ENCODE peak calls at places on chromosomes 16 and 17, in ten cellular contexts. B is heart right ventricle; Q is Panc1; U is gastrocnemius medialis; D is ascending aorta; P is cardiac muscle cell; Z is fibroblast of lung; T is CD8-positive, alpha-beta T cell; N is pancreas; H is testis. J is an unnamed sample.

GRCh38 chr16:48535369-48535787 is 74.6 kb downstream of the N4BP1 start:
- DNase-seq in B (no peak), Q (no peak), U (no peak), D (no peak), P (no peak), Z (no peak), T (no peak), N (no peak), H (peak; percentile 6), J (no peak)

GRCh38 chr17:32536736-32537646 is 50.2 kb downstream of the CDK5R1 start:
- DNase-seq in B (no peak), Q (no peak), U (no peak), D (no peak), P (peak; percentile 87), Z (peak; percentile 55), T (no peak), N (no peak), H (no peak), J (no peak)

GRCh38 chr16:80369559-80369958 is 171.2 kb upstream of the DYNLRB2 start:
- DNase-seq in B (peak; percentile 9), Q (no peak), U (no peak), D (no peak), P (peak; percentile 43), Z (peak; percentile 59), T (no peak), N (no peak), H (peak; percentile 69), J (peak; percentile 38)

GRCh38 chr16:21301895-21302291 is 23.8 kb upstream of the CRYM start:
- DNase-seq in B (no peak), Q (peak; percentile 30), U (no peak), D (no peak), P (peak; percentile 12), Z (no peak), T (no peak), N (no peak), H (no peak), J (no peak)

GRCh38 chr16:77971306-77972131 is 50.8 kb upstream of the CLEC3A start:
- DNase-seq in B (peak; percentile 80), Q (peak; percentile 15), U (peak; percentile 26), D (no peak), P (peak; percentile 80), Z (peak; percentile 61), T (peak; percentile 67), N (peak; percentile 63), H (peak; percentile 90), J (peak; percentile 59)

GRCh38 chr17:9874722-9875121 is 30.3 kb downstream of the RCVRN start:
- DNase-seq in B (no peak), Q (no peak), U (no peak), D (no peak), P (no peak), Z (no peak), T (no peak), N (no peak), H (no peak), J (no peak)

GRCh38 chr16:70298988-70299938 is at the start of gene DDX19B:
- DNase-seq in B (peak; percentile 79), Q (no peak), U (peak; percentile 48), D (peak; percentile 31), P (peak; percentile 75), Z (peak; percentile 72), T (peak; percentile 51), N (peak; percentile 77), H (peak; percentile 88), J (no peak)

GRCh38 chr17:61124562-61124961 is 275.1 kb upstream of the TBX2 start:
- DNase-seq in B (no peak), Q (no peak), U (no peak), D (no peak), P (no peak), Z (no peak), T (no peak), N (no peak), H (no peak), J (no peak)

GRCh38 chr17:63433746-63434591 is 12.1 kb downstream of the CYB561 start:
- DNase-seq in B (peak; percentile 78), Q (no peak), U (peak; percentile 53), D (peak; percentile 56), P (peak; percentile 96), Z (peak; percentile 95), T (no peak), N (peak; percentile 79), H (peak; percentile 72), J (peak; percentile 82)

GRCh38 chr17:63429766-63430165 is 16.3 kb downstream of the CYB561 start:
- DNase-seq in B (no peak), Q (no peak), U (no peak), D (no peak), P (no peak), Z (no peak), T (no peak), N (no peak), H (no peak), J (no peak)

GRCh38 chr17:63430223-63430622 is 15.9 kb downstream of the CYB561 start:
- DNase-seq in B (no peak), Q (no peak), U (no peak), D (no peak), P (no peak), Z (no peak), T (no peak), N (no peak), H (no peak), J (no peak)

GRCh38 chr17:63431618-63431938 is 14.5 kb downstream of the CYB561 start:
- DNase-seq in B (no peak), Q (no peak), U (no peak), D (no peak), P (no peak), Z (no peak), T (no peak), N (no peak), H (no peak), J (no peak)

DNA sequence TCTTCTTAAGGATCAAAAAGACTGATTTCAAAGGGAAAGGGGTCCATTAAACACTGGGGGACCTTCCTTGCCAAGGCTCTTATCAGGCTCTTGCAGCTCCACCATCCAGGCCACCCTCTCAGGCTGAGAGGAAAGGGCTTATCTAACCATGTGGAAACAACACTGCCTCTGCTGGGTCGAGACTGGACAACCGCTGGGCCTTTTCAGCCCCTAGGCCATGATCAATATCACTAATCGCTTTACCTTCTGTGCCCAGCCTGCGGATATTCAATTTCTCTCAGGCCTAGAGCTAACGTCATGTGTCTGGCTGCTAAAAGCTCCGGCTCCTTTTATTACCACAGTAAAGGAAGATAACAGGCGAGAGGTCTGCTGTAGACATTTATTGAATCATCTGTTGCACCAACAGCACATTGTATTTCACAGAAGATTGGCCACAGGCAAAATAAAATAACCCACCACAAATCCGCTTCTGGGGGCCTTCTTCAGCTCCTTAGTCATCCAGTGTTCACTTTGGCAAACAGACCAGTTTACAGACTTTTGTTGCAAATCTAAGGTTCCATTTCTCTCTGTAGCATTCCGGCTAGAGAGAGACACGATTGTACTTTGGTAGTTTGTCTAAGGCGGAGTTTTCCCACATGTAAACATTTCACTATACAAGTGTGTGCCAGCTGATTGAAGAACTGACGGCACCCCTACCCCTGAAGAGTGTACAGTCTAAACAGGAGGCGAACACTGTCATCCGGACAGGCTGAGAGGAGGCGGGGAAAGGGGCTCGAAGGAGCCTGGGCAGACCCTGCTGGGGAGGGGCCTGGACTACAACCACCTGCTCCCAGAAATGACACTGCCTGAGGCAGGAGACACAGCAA is 13.9 kb downstream of the CYB561 start:
- DNase-seq in B (no peak), Q (no peak), U (no peak), D (no peak), P (peak; percentile 78), Z (peak; percentile 75), T (no peak), N (no peak), H (no peak), J (no peak)
- TF ChIP-seq CTCF in B (no peak), Q (no peak), U (no peak), D (no peak), P (no peak), Z (no peak), T (no peak), N (no peak), H (no peak), J (no peak)

DNA sequence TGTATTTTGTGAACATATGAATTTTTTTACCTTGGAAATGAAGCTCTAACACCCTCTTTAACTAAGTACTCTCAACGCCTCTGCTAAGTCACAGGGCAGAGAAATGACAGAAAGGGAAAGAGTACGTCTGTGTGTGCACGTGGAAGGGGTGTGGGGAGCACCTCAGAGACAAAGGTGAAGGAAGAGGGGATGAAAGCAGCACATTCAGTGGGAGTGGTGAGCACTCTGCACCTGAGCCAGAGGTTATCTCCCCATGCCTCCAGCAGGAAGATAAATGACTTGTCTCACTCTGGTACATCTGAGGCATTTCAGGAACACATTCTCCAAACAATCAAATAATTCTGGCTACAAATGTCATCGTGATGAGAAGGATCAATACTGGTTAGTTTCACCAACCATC is 15.0 kb downstream of the GNA13 start:
- DNase-seq in B (no peak), Q (no peak), U (no peak), D (no peak), P (no peak), Z (no peak), T (no peak), N (no peak), H (no peak), J (no peak)
- H3K4me3 ChIP-seq in B (no peak overlapping the region), Q (no peak overlapping the region), U (no peak overlapping the region), D (no peak overlapping the region), P (no peak overlapping the region), Z (no peak overlapping the region), T (peak overlapping the region; percentile 37), N (no peak overlapping the region), H (no peak overlapping the region), J (no peak overlapping the region)

GRCh38 chr17:72985882-72986720 is 106.4 kb downstream of the SLC39A11 start:
- DNase-seq in B (peak; percentile 70), Q (peak; percentile 53), U (no peak), D (no peak), P (peak; percentile 88), Z (peak; percentile 55), T (peak; percentile 25), N (peak; percentile 70), H (peak; percentile 71), J (peak; percentile 56)

GRCh38 chr17:72987166-72987565 is 105.3 kb downstream of the SLC39A11 start:
- DNase-seq in B (no peak), Q (no peak), U (no peak), D (no peak), P (no peak), Z (no peak), T (no peak), N (no peak), H (no peak), J (no peak)

GRCh38 chr17:72988451-72988850 is 104.0 kb downstream of the SLC39A11 start:
- DNase-seq in B (no peak), Q (no peak), U (no peak), D (no peak), P (no peak), Z (no peak), T (no peak), N (no peak), H (no peak), J (no peak)

GRCh38 chr17:72984925-72985322 is 107.6 kb downstream of the SLC39A11 start:
- DNase-seq in B (no peak), Q (no peak), U (no peak), D (no peak), P (peak; percentile 38), Z (peak; percentile 62), T (no peak), N (no peak), H (no peak), J (no peak)

DNA sequence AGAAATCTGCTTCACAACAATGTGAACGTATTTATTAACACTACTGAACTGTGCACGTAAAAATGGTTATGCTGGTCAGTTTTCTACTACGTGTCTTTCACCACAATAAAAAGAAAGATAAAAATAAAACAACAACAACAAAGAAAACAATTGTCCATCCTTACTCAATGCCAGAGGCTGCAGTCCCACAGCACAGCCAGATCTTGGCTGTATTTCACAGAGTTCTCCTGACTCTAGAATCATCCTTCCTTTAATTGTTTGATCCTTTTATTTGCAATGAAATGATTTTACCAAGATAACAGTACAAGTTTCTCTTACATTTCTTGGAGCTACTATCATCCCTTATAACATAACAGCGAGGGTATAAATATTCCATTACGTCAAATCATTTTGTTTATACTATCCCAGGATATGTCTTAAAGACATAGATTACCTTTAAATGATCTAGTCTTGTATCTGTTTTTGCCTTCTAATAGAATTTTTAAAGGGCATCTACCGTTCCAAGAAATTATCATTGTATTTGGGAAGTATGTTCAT is 103.3 kb downstream of the SLC39A11 start:
- DNase-seq in B (no peak), Q (no peak), U (no peak), D (no peak), P (no peak), Z (no peak), T (no peak), N (no peak), H (no peak), J (peak; percentile 11)
- H3K27ac ChIP-seq in B (no peak overlapping the region), Q (no peak overlapping the region), U (no peak overlapping the region), D (no peak overlapping the region), P (no peak overlapping the region), Z (no peak overlapping the region), T (no peak overlapping the region), N (no peak overlapping the region), H (no peak overlapping the region), J (no peak overlapping the region)

GRCh38 chr17:66781135-66781534 is 53.8 kb upstream of the CACNG5 start:
- DNase-seq in B (no peak), Q (no peak), U (no peak), D (no peak), P (no peak), Z (no peak), T (no peak), N (no peak), H (no peak), J (no peak)
- TF ChIP-seq CTCF in B (no peak), Q (no peak), U (no peak), D (no peak), P (no peak), Z (no peak), T (no peak), N (no peak), H (no peak), J (no peak)